ENCODE peak calls at places on chromosomes 7 and 10, in five cellular contexts. Y, J, O, M and P are unnamed samples.

GRCh38 chr10:43287056-43288007 is 20.5 kb upstream of the RASGEF1A start:
- DNase-seq in M (no peak), O (no peak), Y (no peak), J (no peak), P (peak)

GRCh38 chr7:38748056-38748610 is 117.0 kb upstream of the AMPH start:
- DNase-seq in J (no peak), O (no peak), M (no peak), Y (no peak), P (no peak)

GRCh38 chr7:29274156-29275017 is 79.8 kb downstream of the CHN2 start:
- DNase-seq in M (no peak), J (no peak), O (no peak), Y (no peak), P (no peak)

GRCh38 chr10:43070121-43071085 is 6.5 kb upstream of the RET start:
- DNase-seq in J (no peak), Y (no peak), M (no peak), O (no peak), P (no peak)

GRCh38 chr7:23418046-23418445 is 52.2 kb downstream of the IGF2BP3 start:
- DNase-seq in O (no peak), J (no peak), Y (no peak), M (no peak), P (no peak)

GRCh38 chr7:38452615-38453014 is 178.6 kb downstream of the AMPH start:
- DNase-seq in Y (no peak), O (no peak), J (no peak), M (no peak), P (no peak)

GRCh38 chr7:132933076-132933466 is 148.8 kb downstream of the CHCHD3 start:
- DNase-seq in J (no peak), Y (no peak), M (no peak), O (no peak), P (no peak)

GRCh38 chr10:98309366-98310355 is 41.7 kb upstream of the LOXL4 start:
- DNase-seq in M (no peak), O (no peak), J (no peak), Y (peak), P (no peak)

GRCh38 chr10:64648915-64649314 is 1127.7 kb downstream of the REEP3 start:
- DNase-seq in M (no peak), O (no peak), Y (no peak), J (no peak), P (no peak)

GRCh38 chr10:22599048-22599561 is 115.3 kb downstream of the PIP4K2A start:
- DNase-seq in O (no peak), M (no peak), Y (no peak), J (no peak), P (no peak)

GRCh38 chr10:125016611-125017202 is 74.8 kb downstream of the ZRANB1 start:
- DNase-seq in O (no peak), J (no peak), Y (no peak), M (no peak), P (no peak)

GRCh38 chr7:91553410-91553895 is 289.2 kb downstream of the FZD1 start:
- DNase-seq in Y (no peak), O (no peak), J (no peak), M (no peak), P (no peak)

GRCh38 chr7:47304727-47305719 is 276.9 kb downstream of the TNS3 start:
- DNase-seq in M (no peak), O (no peak), Y (no peak), J (no peak), P (no peak)

GRCh38 chr10:24162236-24162635 is 46.7 kb upstream of the KIAA1217 start:
- DNase-seq in M (no peak), Y (no peak), J (no peak), O (no peak), P (no peak)

GRCh38 chr7:114922151-114922651 is 307 bp downstream of the MDFIC start:
- DNase-seq in O (peak), M (peak), J (peak), Y (peak), P (peak)

GRCh38 chr7:83338277-83338950 is 175.7 kb upstream of the PCLO start:
- DNase-seq in Y (no peak), J (no peak), O (no peak), M (no peak), P (no peak)

GRCh38 chr7:27112361-27112760 is 9.9 kb upstream of the HOXA2 start:
- DNase-seq in M (no peak), J (no peak), O (no peak), Y (no peak), P (no peak)